ENCODE peak calls at places on chromosomes 16 and 17, in eight cellular contexts. N is IMR-90, A is hepatocyte, I is mucosa of descending colon, V is ovary, U is PC-3, G is mammary epithelial cell, Q is tibial artery. B is an unnamed sample. For H3K9me3, the result is how much of the 10 kb centered on the place peaks cover.

GRCh38 chr16:75317101-75317522 is 65.7 kb upstream of the BCAR1 start:
- DNase-seq in I (no peak), G (no peak), V (peak), A (no peak), N (no peak), Q (no peak), U (no peak), B (no peak)

GRCh38 chr17:2068589-2069051 is 13.7 kb downstream of the HIC1 start:
- DNase-seq in I (no peak), V (peak), N (peak), G (no peak), U (peak), A (peak), Q (no peak), B (no peak)

GRCh38 chr17:77617516-77617915 is 341.0 kb upstream of the TNRC6C start:
- DNase-seq in A (no peak), U (no peak), G (no peak), N (no peak), I (no peak), V (no peak), Q (no peak), B (no peak)

GRCh38 chr17:76538281-76538931 is 897 bp upstream of the CYGB start:
- DNase-seq in N (no peak), A (peak), Q (peak), G (no peak), I (peak), V (no peak), U (no peak), B (no peak)

GRCh38 chr16:57032931-57033330 is 43.6 kb downstream of the NLRC5 start:
- DNase-seq in N (no peak), G (no peak), I (no peak), U (no peak), V (no peak), Q (no peak), A (no peak), B (no peak)

GRCh38 chr17:40824015-40824832 is 1.8 kb upstream of the KRT10 start:
- DNase-seq in G (peak), U (no peak), I (no peak), V (no peak), Q (no peak), N (no peak), A (no peak), B (no peak)

GRCh38 chr16:56102159-56102798 is 89.0 kb upstream of the GNAO1 start:
- DNase-seq in Q (no peak), A (peak), U (no peak), I (peak), N (no peak), V (peak), G (no peak), B (no peak)

GRCh38 chr16:21599994-21600773 is 807 bp downstream of the METTL9 start:
- DNase-seq in N (peak), I (no peak), Q (no peak), A (peak), G (peak), U (peak), V (no peak), B (no peak)

GRCh38 chr17:56638536-56639177 is 45.2 kb downstream of the NOG start:
- DNase-seq in N (no peak), A (peak), U (no peak), V (no peak), Q (no peak), G (no peak), I (no peak), B (no peak)

GRCh38 chr16:58243528-58244004 is 45.7 kb upstream of the CSNK2A2 start:
- DNase-seq in A (peak), U (peak), V (no peak), G (peak), Q (no peak), N (no peak), I (no peak), B (no peak)

GRCh38 chr17:35855965-35856364 is 12.7 kb downstream of the HEATR9 start:
- DNase-seq in U (no peak), V (no peak), A (no peak), N (no peak), Q (no peak), G (no peak), I (no peak), B (no peak)

GRCh38 chr16:53816211-53816610 is 112.3 kb downstream of the FTO start:
- DNase-seq in I (no peak), V (no peak), N (no peak), A (no peak), Q (no peak), U (no peak), G (peak), B (no peak)

GRCh38 chr17:38879878-38880727 is 10.2 kb downstream of the LASP1 start:
- DNase-seq in I (peak), G (peak), N (peak), A (peak), V (peak), U (peak), Q (no peak), B (no peak)

GRCh38 chr17:37405955-37406634 is 541 bp downstream of the ACACA start:
- DNase-seq in G (peak), N (no peak), Q (no peak), I (no peak), V (no peak), U (no peak), A (no peak), B (no peak)

GRCh38 chr16:89200124-89200849 is at the start of gene SLC22A31:
- DNase-seq in Q (no peak), G (no peak), A (peak), N (no peak), V (no peak), U (no peak), I (peak), B (peak)

GRCh38 chr16:58426095-58426494 is 33.8 kb downstream of the GINS3 start:
- DNase-seq in N (no peak), Q (peak), A (no peak), I (no peak), G (no peak), V (no peak), U (no peak), B (no peak)

GRCh38 chr17:79549111-79549915 is 61.5 kb downstream of the RBFOX3 start:
- DNase-seq in V (no peak), G (no peak), U (no peak), I (no peak), N (no peak), Q (no peak), A (no peak), B (no peak)

GRCh38 chr16:87074635-87075318 is 242.4 kb downstream of the C16orf95 start:
- DNase-seq in N (no peak), V (no peak), Q (peak), A (no peak), U (no peak), G (no peak), I (no peak), B (no peak)

GRCh38 chr16:88292007-88292940 is 90.5 kb upstream of the ZNF469 start:
- DNase-seq in U (no peak), A (no peak), I (no peak), G (no peak), V (no peak), N (peak), Q (no peak), B (no peak)

GRCh38 chr16:27174007-27174406 is 29.3 kb upstream of the KDM8 start:
- DNase-seq in G (no peak), I (peak), U (peak), A (no peak), Q (no peak), N (no peak), V (no peak), B (no peak)

GRCh38 chr16:56889206-56889605 is 24.2 kb downstream of the SLC12A3 start:
- DNase-seq in V (no peak), U (no peak), G (no peak), A (no peak), I (no peak), N (no peak), Q (no peak), B (no peak)

GRCh38 chr17:79619196-79619595 is 8.3 kb upstream of the RBFOX3 start:
- DNase-seq in Q (peak), G (no peak), V (no peak), I (peak), U (no peak), A (no peak), N (no peak), B (no peak)

GRCh38 chr17:2805961-2806360 is 9.7 kb downstream of the RAP1GAP2 start:
- DNase-seq in G (no peak), I (no peak), Q (no peak), V (no peak), N (no peak), A (no peak), U (no peak), B (no peak)

GRCh38 chr16:87241135-87241771 is 75.9 kb downstream of the C16orf95 start:
- DNase-seq in V (no peak), Q (peak), N (no peak), A (no peak), G (no peak), I (no peak), U (no peak), B (no peak)

GRCh38 chr17:2421315-2422147 is 20.7 kb upstream of the MNT start:
- DNase-seq in U (no peak), V (peak), Q (no peak), I (no peak), N (peak), A (no peak), G (peak), B (no peak)

GRCh38 chr17:73340093-73340596 is 28.3 kb upstream of the CDC42EP4 start:
- DNase-seq in I (no peak), V (no peak), N (peak), G (peak), U (peak), A (peak), Q (peak), B (peak)

GRCh38 chr16:89268585-89268984 is 51.1 kb downstream of the ZNF778 start:
- DNase-seq in N (no peak), V (peak), A (no peak), Q (peak), G (no peak), U (no peak), I (peak), B (no peak)

GRCh38 chr16:57532251-57532625 is 4.1 kb downstream of the CCDC102A start:
- DNase-seq in U (no peak), A (no peak), G (no peak), Q (peak), V (no peak), I (peak), N (no peak), B (no peak)

GRCh38 chr16:89695086-89695874 is 6.2 kb downstream of the SPATA2L start:
- DNase-seq in I (peak), V (no peak), N (no peak), U (no peak), A (peak), Q (no peak), G (no peak), B (no peak)

GRCh38 chr17:74825003-74825627 is 34.6 kb downstream of the GRIN2C start:
- DNase-seq in V (no peak), N (no peak), I (no peak), U (no peak), G (no peak), Q (no peak), A (no peak), B (no peak)

GRCh38 chr16:66342294-66342900 is 24.1 kb upstream of the CDH5 start:
- DNase-seq in A (peak), I (no peak), N (no peak), Q (no peak), G (no peak), U (peak), V (no peak), B (no peak)

GRCh38 chr17:78128616-78129384 is at the start of gene TMC6:
- DNase-seq in G (peak), U (peak), V (no peak), Q (no peak), N (no peak), A (peak), I (peak), B (peak)

GRCh38 chr16:70685938-70686375 is at the start of gene MTSS2:
- DNase-seq in V (peak), A (peak), I (peak), U (peak), G (peak), Q (peak), N (peak), B (peak)

GRCh38 chr17:78409191-78409621 is 30.8 kb downstream of the PGS1 start:
- DNase-seq in V (no peak), U (peak), I (peak), A (peak), N (no peak), G (no peak), Q (no peak), B (peak)

GRCh38 chr16:67773099-67773498 is 33.3 kb downstream of the RANBP10 start:
- DNase-seq in A (no peak), G (no peak), V (peak), U (no peak), N (no peak), Q (no peak), I (no peak), B (no peak)

GRCh38 chr17:21129023-21129681 is 2.4 kb downstream of the DHRS7B start:
- DNase-seq in V (no peak), N (peak), I (no peak), Q (no peak), U (peak), A (peak), G (no peak), B (no peak)

GRCh38 chr17:75808905-75809621 is 24.5 kb downstream of the UNK start:
- DNase-seq in I (peak), U (no peak), Q (peak), V (no peak), N (peak), G (peak), A (no peak), B (no peak)

DNA sequence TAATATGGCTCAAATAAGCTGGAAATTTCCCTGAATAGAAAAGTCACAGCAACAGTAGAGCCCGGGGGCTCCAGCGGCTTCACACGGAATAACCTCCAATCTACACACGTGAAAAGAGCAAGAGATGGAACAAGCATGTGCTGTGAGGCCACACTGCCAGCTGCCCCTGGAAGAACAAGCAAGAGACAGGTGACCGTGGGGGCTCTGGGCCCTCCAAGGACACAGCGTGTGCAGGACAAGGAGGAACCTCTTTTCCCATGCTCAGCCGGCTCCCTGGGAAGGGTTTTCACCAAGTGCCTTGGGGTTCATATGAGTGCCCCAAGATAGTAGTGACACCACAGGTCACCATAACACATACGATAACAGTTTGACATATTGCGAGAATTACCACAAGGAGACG is 110.2 kb upstream of the ZNF750 start:
- DNase-seq in U (no peak), N (no peak), V (no peak), G (no peak), I (no peak), A (no peak), Q (peak), B (no peak)
- TF ChIP-seq CTCF in U (no peak), N (no peak), V (no peak), G (no peak), I (no peak), A (no peak), Q (no peak), B (no peak)

DNA sequence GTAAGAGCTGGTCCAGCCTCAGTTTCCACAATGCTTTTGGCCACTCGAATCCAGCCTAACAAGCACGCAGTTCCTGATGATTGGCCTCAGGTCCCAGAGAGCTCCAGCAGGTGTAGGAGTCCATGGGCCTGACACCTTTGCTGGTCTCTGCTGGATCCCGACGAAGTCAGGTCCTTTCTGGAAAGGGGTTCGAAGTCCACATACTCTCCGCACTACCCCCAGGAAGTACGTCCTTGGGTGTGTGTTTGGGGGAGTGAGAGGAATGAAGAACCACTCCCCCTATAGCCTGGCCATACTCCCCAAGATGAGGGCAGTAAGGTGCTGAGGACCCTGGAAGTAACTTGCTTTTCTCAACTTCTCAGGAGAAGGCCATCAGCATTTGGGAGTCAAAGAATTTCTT is 3.0 kb downstream of the NT5M start:
- DNase-seq in I (no peak), U (no peak), N (no peak), A (no peak), G (no peak), Q (no peak), V (no peak), B (no peak)
- H3K4me3 ChIP-seq in I (no peak), U (no peak), N (no peak), A (no peak), G (no peak), Q (no peak), V (no peak), B (no peak)

GRCh38 chr16:15976929-15977637 is 27.7 kb downstream of the ABCC1 start:
- DNase-seq in G (no peak), N (peak), V (peak), U (no peak), Q (no peak), I (no peak), A (no peak), B (no peak)

GRCh38 chr16:15981382-15981781 is 32.0 kb downstream of the ABCC1 start:
- DNase-seq in N (no peak), Q (no peak), A (no peak), G (no peak), U (no peak), I (no peak), V (no peak), B (no peak)

GRCh38 chr16:15983898-15984297 is 34.5 kb downstream of the ABCC1 start:
- DNase-seq in G (no peak), U (no peak), N (peak), V (no peak), A (no peak), Q (no peak), I (no peak), B (no peak)

GRCh38 chr16:15979801-15980200 is 30.4 kb downstream of the ABCC1 start:
- DNase-seq in U (no peak), Q (no peak), G (no peak), N (no peak), A (no peak), V (no peak), I (no peak), B (no peak)

GRCh38 chr16:15980329-15980728 is 30.9 kb downstream of the ABCC1 start:
- DNase-seq in A (no peak), G (no peak), V (no peak), Q (no peak), I (no peak), N (no peak), U (no peak), B (no peak)
- H3K9me3 ChIP-seq in A (under half), G (under half), V (under half), Q (under half), I (under half), N (under half), U (under half), B (under half)

DNA sequence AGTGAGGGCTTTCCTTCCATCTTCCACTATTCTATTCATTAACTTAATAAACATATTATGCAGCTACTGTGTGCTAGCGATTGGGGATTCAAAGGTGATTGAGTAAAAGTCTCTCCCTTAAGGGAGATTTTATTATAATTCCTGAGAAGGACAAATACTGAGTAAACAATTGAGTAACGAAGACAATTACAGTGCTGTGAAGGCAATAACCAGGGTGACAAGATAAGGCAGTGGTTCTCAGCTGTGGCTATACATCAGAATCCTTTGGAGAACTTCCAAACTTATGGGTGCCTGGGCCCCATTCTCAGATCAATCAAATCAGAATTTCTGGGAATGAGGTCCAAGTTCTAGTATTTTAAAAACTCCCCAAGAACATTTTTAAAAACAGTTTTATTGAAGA is 353.3 kb downstream of the CA10 start:
- DNase-seq in A (no peak), U (no peak), G (no peak), Q (no peak), V (no peak), N (no peak), I (no peak), B (no peak)
- TF ChIP-seq CTCF in A (no peak), U (no peak), G (no peak), Q (no peak), V (no peak), N (no peak), I (no peak), B (no peak)

GRCh38 chr17:43789482-43789881 is 9.2 kb downstream of the CFAP97D1 start:
- DNase-seq in A (no peak), I (no peak), G (no peak), U (no peak), N (no peak), Q (no peak), V (no peak), B (no peak)

GRCh38 chr17:43787728-43788127 is 7.5 kb downstream of the CFAP97D1 start:
- DNase-seq in Q (no peak), I (no peak), V (no peak), A (no peak), U (no peak), N (no peak), G (no peak), B (no peak)

GRCh38 chr17:43790311-43790940 is 10.2 kb downstream of the CFAP97D1 start:
- DNase-seq in I (no peak), Q (no peak), U (peak), G (peak), N (no peak), V (no peak), A (no peak), B (no peak)

GRCh38 chr17:43791589-43791988 is 11.4 kb downstream of the CFAP97D1 start:
- DNase-seq in Q (no peak), N (peak), V (no peak), A (no peak), U (peak), I (no peak), G (peak), B (no peak)
- H3K4me3 ChIP-seq in Q (no peak), N (no peak), V (no peak), A (no peak), U (no peak), I (no peak), G (no peak), B (no peak)

GRCh38 chr16:31888735-31889134 is 15.1 kb downstream of the ZNF267 start:
- DNase-seq in G (no peak), A (no peak), V (no peak), Q (no peak), U (no peak), N (no peak), I (no peak), B (no peak)

GRCh38 chr16:31897283-31897682 is 23.7 kb downstream of the ZNF267 start:
- DNase-seq in A (no peak), N (no peak), V (no peak), G (no peak), I (no peak), Q (no peak), U (no peak), B (no peak)

GRCh38 chr16:31899505-31899904 is 25.9 kb downstream of the ZNF267 start:
- DNase-seq in N (no peak), A (no peak), U (no peak), V (no peak), G (no peak), Q (no peak), I (no peak), B (no peak)

GRCh38 chr16:31893824-31894223 is 20.2 kb downstream of the ZNF267 start:
- DNase-seq in I (no peak), Q (no peak), N (no peak), G (no peak), A (no peak), U (no peak), V (no peak), B (no peak)
- H3K9me3 ChIP-seq in I (under half), Q (under half), N (under half), G (under half), A (under half), U (under half), V (under half), B (under half)

GRCh38 chr17:81142301-81143199 is 22.8 kb upstream of the PVALEF start:
- DNase-seq in G (peak), U (peak), V (peak), I (no peak), N (peak), A (peak), Q (peak), B (peak)
- TF ChIP-seq CTCF in G (peak), U (peak), V (peak), I (peak), N (peak), A (peak), Q (peak), B (peak)